ENCODE peak calls at places on chromosomes 3 and 15, in four cellular contexts. One of them, this sample, is unnamed.

GRCh38 chr3:49351521-49352011 is 6.6 kb downstream of the GPX1 start:
- DNase-seq in HepG2: no peak
- DNase-seq in K562: no peak
- DNase-seq in GM12878: no peak
- DNase-seq in this sample: no peak

GRCh38 chr3:188706176-188706575 is 465.6 kb upstream of the TPRG1 start:
- DNase-seq in K562: no peak
- DNase-seq in HepG2: no peak
- DNase-seq in GM12878: no peak
- DNase-seq in this sample: no peak

GRCh38 chr3:18366258-18366657 is 58.9 kb downstream of the SATB1 start:
- DNase-seq in GM12878: no peak
- DNase-seq in HepG2: no peak
- DNase-seq in K562: no peak
- DNase-seq in this sample: no peak

GRCh38 chr3:37198996-37199395 is 24.6 kb upstream of the LRRFIP2 start:
- DNase-seq in K562: no peak
- DNase-seq in HepG2: no peak
- DNase-seq in GM12878: no peak
- DNase-seq in this sample: no peak

GRCh38 chr3:51389423-51390183 is 1.5 kb upstream of the RBM15B start:
- DNase-seq in K562: peak
- DNase-seq in HepG2: peak
- DNase-seq in GM12878: no peak
- DNase-seq in this sample: peak

GRCh38 chr3:134373942-134374790 is at the start of gene AMOTL2:
- DNase-seq in K562: peak
- DNase-seq in HepG2: peak
- DNase-seq in GM12878: no peak
- DNase-seq in this sample: peak

GRCh38 chr15:22887157-22887951 is 48.9 kb downstream of the NIPA2 start:
- DNase-seq in K562: peak
- DNase-seq in GM12878: no peak
- DNase-seq in HepG2: no peak
- DNase-seq in this sample: no peak

GRCh38 chr3:52259035-52259434 is 13.5 kb downstream of the PPM1M start:
- DNase-seq in HepG2: no peak
- DNase-seq in K562: no peak
- DNase-seq in GM12878: no peak
- DNase-seq in this sample: no peak

GRCh38 chr3:73432021-73432722 is 192.6 kb downstream of the PDZRN3 start:
- DNase-seq in GM12878: no peak
- DNase-seq in K562: peak
- DNase-seq in HepG2: peak
- DNase-seq in this sample: peak

GRCh38 chr15:98442901-98443300 is 205.4 kb upstream of the IGF1R start:
- DNase-seq in K562: no peak
- DNase-seq in GM12878: no peak
- DNase-seq in HepG2: no peak
- DNase-seq in this sample: no peak

GRCh38 chr3:138912237-138912636 is 34.7 kb downstream of the FOXL2 start:
- DNase-seq in K562: peak
- DNase-seq in HepG2: no peak
- DNase-seq in GM12878: no peak
- DNase-seq in this sample: no peak

GRCh38 chr3:128572644-128573105 is 77.9 kb downstream of the RPN1 start:
- DNase-seq in HepG2: peak
- DNase-seq in K562: peak
- DNase-seq in GM12878: peak
- DNase-seq in this sample: peak

GRCh38 chr3:184373422-184373821 is 4.6 kb downstream of the THPO start:
- DNase-seq in GM12878: no peak
- DNase-seq in K562: no peak
- DNase-seq in HepG2: no peak
- DNase-seq in this sample: no peak

GRCh38 chr3:11996500-11996899 is 7.7 kb upstream of the SYN2 start:
- DNase-seq in K562: no peak
- DNase-seq in GM12878: no peak
- DNase-seq in HepG2: no peak
- DNase-seq in this sample: no peak

GRCh38 chr15:28922712-28923012 is 36.9 kb downstream of the APBA2 start:
- DNase-seq in GM12878: no peak
- DNase-seq in K562: no peak
- DNase-seq in HepG2: no peak
- DNase-seq in this sample: no peak

GRCh38 chr3:182713743-182714517 is 79.4 kb upstream of the ATP11B start:
- DNase-seq in GM12878: peak
- DNase-seq in HepG2: peak
- DNase-seq in K562: peak
- DNase-seq in this sample: peak

GRCh38 chr15:39110336-39110735 is 470.5 kb upstream of the THBS1 start:
- DNase-seq in K562: no peak
- DNase-seq in HepG2: no peak
- DNase-seq in GM12878: no peak
- DNase-seq in this sample: no peak

GRCh38 chr3:30399394-30400181 is 206.8 kb upstream of the TGFBR2 start:
- DNase-seq in GM12878: no peak
- DNase-seq in K562: no peak
- DNase-seq in HepG2: no peak
- DNase-seq in this sample: no peak

GRCh38 chr15:61169904-61170695 is 59.0 kb downstream of the RORA start:
- DNase-seq in HepG2: no peak
- DNase-seq in K562: no peak
- DNase-seq in GM12878: peak
- DNase-seq in this sample: no peak

GRCh38 chr3:72482589-72483249 is 365.5 kb downstream of the SHQ1 start:
- DNase-seq in HepG2: no peak
- DNase-seq in GM12878: peak
- DNase-seq in K562: peak
- DNase-seq in this sample: peak

GRCh38 chr15:66440501-66440900 is 53.8 kb downstream of the MAP2K1 start:
- DNase-seq in GM12878: no peak
- DNase-seq in HepG2: no peak
- DNase-seq in K562: no peak
- DNase-seq in this sample: no peak

GRCh38 chr3:58151637-58152036 is 59.1 kb downstream of the DNASE1L3 start:
- DNase-seq in K562: no peak
- DNase-seq in HepG2: no peak
- DNase-seq in GM12878: no peak
- DNase-seq in this sample: no peak

GRCh38 chr3:137972401-137972800 is 37.6 kb upstream of the CLDN18 start:
- DNase-seq in HepG2: no peak
- DNase-seq in K562: no peak
- DNase-seq in GM12878: no peak
- DNase-seq in this sample: no peak

GRCh38 chr15:84961114-84961452 is 20.6 kb upstream of the PDE8A start:
- DNase-seq in HepG2: no peak
- DNase-seq in GM12878: no peak
- DNase-seq in K562: peak
- DNase-seq in this sample: no peak

GRCh38 chr15:72117448-72117697 is 577 bp downstream of the MYO9A start:
- DNase-seq in GM12878: no peak
- DNase-seq in K562: peak
- DNase-seq in HepG2: peak
- DNase-seq in this sample: peak

GRCh38 chr15:68341851-68342336 is 64.3 kb downstream of the FEM1B start:
- DNase-seq in HepG2: no peak
- DNase-seq in K562: no peak
- DNase-seq in GM12878: no peak
- DNase-seq in this sample: no peak

GRCh38 chr3:38152660-38153059 is 12.7 kb upstream of the OXSR1 start:
- DNase-seq in K562: no peak
- DNase-seq in HepG2: no peak
- DNase-seq in GM12878: no peak
- DNase-seq in this sample: no peak

GRCh38 chr3:10758304-10759037 is 57.6 kb upstream of the SLC6A11 start:
- DNase-seq in HepG2: peak
- DNase-seq in K562: peak
- DNase-seq in GM12878: peak
- DNase-seq in this sample: peak

GRCh38 chr15:31081568-31082250 is 19.8 kb downstream of the TRPM1 start:
- DNase-seq in HepG2: no peak
- DNase-seq in GM12878: no peak
- DNase-seq in K562: no peak
- DNase-seq in this sample: no peak

GRCh38 chr3:163785693-163786092 is 1292.6 kb downstream of the SI start:
- DNase-seq in GM12878: no peak
- DNase-seq in K562: no peak
- DNase-seq in HepG2: no peak
- DNase-seq in this sample: peak

GRCh38 chr15:60320365-60320764 is 77.4 kb downstream of the ANXA2 start:
- DNase-seq in GM12878: no peak
- DNase-seq in HepG2: no peak
- DNase-seq in K562: no peak
- DNase-seq in this sample: no peak

GRCh38 chr15:65060641-65061397 is 7.0 kb downstream of the RASL12 start:
- DNase-seq in GM12878: no peak
- DNase-seq in K562: no peak
- DNase-seq in HepG2: no peak
- DNase-seq in this sample: no peak

GRCh38 chr15:95857124-95857757 is 473.3 kb upstream of the NR2F2 start:
- DNase-seq in K562: no peak
- DNase-seq in GM12878: no peak
- DNase-seq in HepG2: no peak
- DNase-seq in this sample: no peak

GRCh38 chr15:43118276-43118675 is 12.4 kb upstream of the UBR1 start:
- DNase-seq in GM12878: no peak
- DNase-seq in HepG2: no peak
- DNase-seq in K562: no peak
- DNase-seq in this sample: no peak

GRCh38 chr3:190512666-190513065 is 1.2 kb upstream of the IL1RAP start:
- DNase-seq in GM12878: no peak
- DNase-seq in HepG2: no peak
- DNase-seq in K562: no peak
- DNase-seq in this sample: no peak

GRCh38 chr3:195058311-195059005 is 212.5 kb downstream of the XXYLT1 start:
- DNase-seq in K562: no peak
- DNase-seq in HepG2: no peak
- DNase-seq in GM12878: no peak
- DNase-seq in this sample: no peak

GRCh38 chr3:14142567-14143270 is 17.9 kb downstream of the TMEM43 start:
- DNase-seq in K562: no peak
- DNase-seq in GM12878: no peak
- DNase-seq in HepG2: no peak
- DNase-seq in this sample: no peak

DNA sequence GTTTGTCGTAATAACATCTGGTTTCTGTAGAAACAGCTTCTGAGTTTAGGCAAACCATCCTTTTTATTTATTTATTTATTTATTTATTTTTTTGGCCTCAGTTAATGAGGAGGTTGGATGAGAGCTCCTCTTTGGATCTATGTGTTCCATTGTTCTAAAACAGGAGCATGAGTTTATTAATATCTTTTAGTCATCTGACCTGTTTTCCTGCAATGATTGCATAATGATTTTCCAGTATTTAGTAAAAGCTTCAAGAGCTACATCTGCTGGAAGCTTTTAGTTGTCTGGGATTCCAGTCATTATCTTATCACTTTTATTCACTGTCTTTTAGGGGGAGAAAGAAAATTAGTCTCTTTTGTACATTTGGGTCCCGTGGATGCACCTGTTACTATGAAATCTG is 1270.1 kb downstream of the ROBO1 start:
- DNase-seq in GM12878: no peak
- DNase-seq in HepG2: no peak
- DNase-seq in K562: no peak
- DNase-seq in this sample: no peak
- TF ChIP-seq FOXK2 in GM12878: no peak
- TF ChIP-seq FOXK2 in HepG2: no peak
- TF ChIP-seq FOXK2 in K562: no peak
- TF ChIP-seq FOXK2 in this sample: no peak

GRCh38 chr3:124846189-124846588 is 41.0 kb downstream of the ITGB5 start:
- DNase-seq in GM12878: no peak
- DNase-seq in HepG2: no peak
- DNase-seq in K562: no peak
- DNase-seq in this sample: no peak
- TF ChIP-seq TARDBP in GM12878: no peak
- TF ChIP-seq TARDBP in HepG2: no peak
- TF ChIP-seq TARDBP in K562: no peak
- TF ChIP-seq TARDBP in this sample: no peak

GRCh38 chr15:81914734-81915234 is 131.0 kb downstream of the MEX3B start:
- DNase-seq in HepG2: no peak
- DNase-seq in K562: no peak
- DNase-seq in GM12878: no peak
- DNase-seq in this sample: no peak
- TF ChIP-seq FOXK2 in HepG2: no peak
- TF ChIP-seq FOXK2 in K562: no peak
- TF ChIP-seq FOXK2 in GM12878: no peak
- TF ChIP-seq FOXK2 in this sample: no peak

DNA sequence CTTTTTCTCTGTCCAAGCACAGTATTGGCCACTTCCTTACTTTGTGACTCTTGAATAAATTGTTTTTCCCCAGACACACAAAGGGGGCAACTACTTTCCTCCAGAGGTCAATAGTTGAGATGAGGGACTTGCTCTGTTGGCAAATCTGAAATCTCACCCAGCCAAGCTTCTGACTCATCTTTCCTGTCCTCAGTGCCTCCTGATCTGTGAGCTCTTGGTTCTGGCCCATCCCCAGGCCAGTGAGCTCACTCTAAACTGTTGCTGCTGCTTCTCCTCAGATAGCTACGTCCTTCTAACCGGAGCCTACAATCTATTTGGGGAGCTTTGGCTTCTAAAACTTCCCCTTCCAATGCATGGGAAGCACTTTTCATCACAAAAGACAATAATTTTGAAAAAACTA is 50.0 kb upstream of the NMD3 start:
- DNase-seq in HepG2: no peak
- DNase-seq in GM12878: no peak
- DNase-seq in K562: no peak
- DNase-seq in this sample: no peak
- TF ChIP-seq TARDBP in HepG2: no peak
- TF ChIP-seq TARDBP in GM12878: no peak
- TF ChIP-seq TARDBP in K562: no peak
- TF ChIP-seq TARDBP in this sample: no peak

DNA sequence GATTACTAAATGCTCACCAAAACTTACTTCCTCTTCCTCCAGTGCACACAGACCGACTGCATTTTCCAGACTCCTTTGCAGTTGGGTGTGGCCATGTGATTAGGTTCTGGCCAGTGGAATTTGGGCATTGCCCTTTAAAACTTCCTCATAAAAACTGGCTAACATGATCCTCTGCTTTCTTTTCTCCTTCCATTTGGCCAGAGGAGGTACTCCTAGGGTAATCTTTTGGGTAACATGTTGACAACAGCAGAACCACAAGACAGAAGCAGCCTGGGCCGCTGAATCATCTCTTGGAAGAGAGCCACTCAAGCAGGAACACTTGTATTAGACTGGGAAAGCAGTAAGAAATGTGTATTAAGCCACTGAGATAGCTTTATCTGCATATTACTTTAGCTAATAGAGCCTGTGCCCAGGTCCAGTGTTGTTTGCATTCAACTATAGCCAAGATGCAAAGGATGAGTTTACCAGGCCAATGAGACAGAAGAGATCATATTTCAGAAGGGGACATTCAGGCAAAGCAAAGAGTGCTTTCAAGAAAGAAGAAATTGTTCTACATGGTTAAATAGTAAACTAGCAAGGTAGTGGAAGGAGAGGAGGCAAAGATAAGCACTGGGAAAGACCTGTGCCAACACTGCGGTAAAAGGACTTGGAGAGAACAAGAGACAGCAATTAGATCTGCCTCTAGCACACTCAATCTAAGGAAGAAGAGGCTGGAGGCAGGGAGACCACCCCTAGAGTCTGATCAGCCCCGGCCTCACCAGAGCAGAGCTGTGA is 79.8 kb downstream of the PLCH1 start:
- DNase-seq in HepG2: peak
- DNase-seq in GM12878: no peak
- DNase-seq in K562: no peak
- DNase-seq in this sample: no peak
- TF ChIP-seq FOXK2 in HepG2: no peak
- TF ChIP-seq FOXK2 in GM12878: no peak
- TF ChIP-seq FOXK2 in K562: no peak
- TF ChIP-seq FOXK2 in this sample: no peak